ENCODE peak calls at places on chromosomes 6 and 20, in five cellular contexts. E, P, M, Z and C are unnamed samples.

GRCh38 chr6:92762414-92763374 is 656.7 kb downstream of the EPHA7 start:
- DNase-seq in P (no peak), Z (peak), M (peak), E (no peak), C (no peak)

GRCh38 chr6:7178280-7178679 is 70.5 kb downstream of the RREB1 start:
- DNase-seq in E (no peak), P (no peak), M (no peak), Z (no peak), C (no peak)

GRCh38 chr6:140980265-140980887 is 1152.3 kb upstream of the GJE1 start:
- DNase-seq in E (no peak), M (peak), Z (no peak), P (peak), C (peak)

GRCh38 chr20:47024461-47024937 is 129.9 kb downstream of the EYA2 start:
- DNase-seq in M (no peak), E (no peak), P (peak), Z (no peak), C (no peak)

GRCh38 chr20:32333988-32334885 is 23.9 kb upstream of the ASXL1 start:
- DNase-seq in M (peak), E (no peak), P (no peak), Z (no peak), C (no peak)

GRCh38 chr6:154805288-154805911 is 72.2 kb downstream of the SCAF8 start:
- DNase-seq in E (no peak), M (peak), P (peak), Z (peak), C (peak)

GRCh38 chr6:4105980-4106536 is 27.1 kb upstream of the FAM217A start:
- DNase-seq in Z (no peak), M (no peak), P (no peak), E (no peak), C (no peak)

GRCh38 chr6:16056263-16056870 is 72.5 kb upstream of the MYLIP start:
- DNase-seq in E (no peak), P (peak), M (no peak), Z (peak), C (no peak)

GRCh38 chr20:21046413-21047070 is 59.6 kb downstream of the LINC00237 start:
- DNase-seq in E (no peak), P (no peak), M (no peak), Z (no peak), C (no peak)

GRCh38 chr6:6918216-6918983 is 189.4 kb upstream of the RREB1 start:
- DNase-seq in M (peak), Z (peak), E (no peak), P (peak), C (no peak)

GRCh38 chr6:23403458-23403857 is 722.6 kb upstream of the NRSN1 start:
- DNase-seq in Z (no peak), P (no peak), M (no peak), E (no peak), C (no peak)

GRCh38 chr20:56151834-56152233 is 96.7 kb upstream of the MC3R start:
- DNase-seq in M (no peak), Z (no peak), E (no peak), P (no peak), C (no peak)

GRCh38 chr6:8017705-8018104 is 46.5 kb downstream of the BLOC1S5 start:
- DNase-seq in P (no peak), Z (no peak), M (no peak), E (no peak), C (no peak)

GRCh38 chr6:97009781-97010492 is 85.4 kb downstream of the KLHL32 start:
- DNase-seq in M (no peak), E (no peak), Z (no peak), P (no peak), C (no peak)

GRCh38 chr6:33875141-33875581 is 71.4 kb upstream of the MLN start:
- DNase-seq in P (no peak), E (no peak), M (no peak), Z (no peak), C (no peak)

GRCh38 chr20:50534567-50534966 is 24.4 kb downstream of the PTPN1 start:
- DNase-seq in P (peak), M (peak), Z (no peak), E (no peak), C (no peak)

GRCh38 chr6:53437557-53438202 is 88.9 kb upstream of the ELOVL5 start:
- DNase-seq in P (peak), M (peak), E (peak), Z (peak), C (peak)

GRCh38 chr20:59783020-59784010 is 150.1 kb downstream of the SYCP2 start:
- DNase-seq in P (peak), E (peak), Z (peak), M (peak), C (peak)

GRCh38 chr6:54419885-54420284 is 111.6 kb downstream of the TINAG start:
- DNase-seq in E (no peak), P (peak), Z (peak), M (peak), C (no peak)

GRCh38 chr20:62754122-62754990 is 41.9 kb upstream of the MRGBP start:
- DNase-seq in Z (no peak), E (no peak), M (no peak), P (no peak), C (no peak)

GRCh38 chr6:49666930-49667369 is 30.3 kb upstream of the RHAG start:
- DNase-seq in E (no peak), Z (no peak), P (no peak), M (no peak), C (peak)

GRCh38 chr20:25407311-25408169 is at the start of gene GINS1:
- DNase-seq in P (peak), Z (peak), M (peak), E (peak), C (peak)

GRCh38 chr20:1829531-1829930 is 65.7 kb upstream of the SIRPA start:
- DNase-seq in E (no peak), Z (no peak), P (no peak), M (no peak), C (no peak)

GRCh38 chr20:1830240-1830639 is 65.0 kb upstream of the SIRPA start:
- DNase-seq in P (peak), E (no peak), Z (peak), M (peak), C (no peak)

GRCh38 chr20:1827510-1827973 is 67.7 kb upstream of the SIRPA start:
- DNase-seq in P (no peak), E (no peak), Z (no peak), M (no peak), C (no peak)

GRCh38 chr20:1827974-1828785 is 67.0 kb upstream of the SIRPA start:
- DNase-seq in M (peak), Z (peak), P (peak), E (no peak), C (no peak)

DNA sequence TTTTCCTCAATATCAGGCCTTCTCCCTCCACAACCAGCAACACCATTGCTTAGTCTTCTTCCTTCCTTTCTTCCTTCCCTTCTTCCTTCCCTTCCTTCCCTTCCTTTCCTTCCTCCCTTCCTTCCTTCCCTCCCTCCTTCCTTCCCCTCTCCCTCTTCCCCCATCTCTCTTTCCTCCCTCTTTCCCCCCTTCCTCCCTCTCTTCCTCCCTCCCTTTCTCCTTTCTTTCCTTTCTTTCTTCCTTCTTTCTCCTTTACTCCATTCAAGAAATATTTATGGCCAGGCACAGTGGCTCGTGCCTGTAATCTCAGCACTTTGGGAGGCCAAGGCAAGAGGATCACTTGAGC is 66.4 kb upstream of the SIRPA start:
- DNase-seq in M (no peak), E (no peak), P (no peak), Z (no peak), C (no peak)
- H2AFZ ChIP-seq in M (no peak), E (no peak), P (no peak), Z (peak), C (no peak)

GRCh38 chr6:98633886-98634285 is 200.5 kb upstream of the POU3F2 start:
- DNase-seq in E (no peak), M (peak), P (no peak), Z (peak), C (no peak)
- H2AFZ ChIP-seq in E (no peak), M (no peak), P (no peak), Z (no peak), C (no peak)

GRCh38 chr6:121594053-121594452 is 158.6 kb downstream of the GJA1 start:
- DNase-seq in P (no peak), Z (no peak), E (no peak), M (no peak), C (no peak)
- H2AFZ ChIP-seq in P (no peak), Z (no peak), E (no peak), M (no peak), C (peak)

GRCh38 chr20:4966826-4967751 is 34.2 kb downstream of the SLC23A2 start:
- DNase-seq in M (no peak), E (no peak), P (no peak), Z (no peak), C (no peak)

GRCh38 chr20:4971064-4971463 is 30.2 kb downstream of the SLC23A2 start:
- DNase-seq in M (no peak), P (no peak), E (no peak), Z (no peak), C (no peak)

GRCh38 chr20:4973330-4974097 is 27.8 kb downstream of the SLC23A2 start:
- DNase-seq in Z (no peak), E (no peak), P (peak), M (peak), C (no peak)

GRCh38 chr20:4967752-4968477 is 33.4 kb downstream of the SLC23A2 start:
- DNase-seq in P (no peak), Z (no peak), E (no peak), M (no peak), C (no peak)

GRCh38 chr20:4972506-4973251 is 28.6 kb downstream of the SLC23A2 start:
- DNase-seq in M (no peak), Z (no peak), E (no peak), P (no peak), C (no peak)
- H2AFZ ChIP-seq in M (peak), Z (no peak), E (no peak), P (peak), C (no peak)

DNA sequence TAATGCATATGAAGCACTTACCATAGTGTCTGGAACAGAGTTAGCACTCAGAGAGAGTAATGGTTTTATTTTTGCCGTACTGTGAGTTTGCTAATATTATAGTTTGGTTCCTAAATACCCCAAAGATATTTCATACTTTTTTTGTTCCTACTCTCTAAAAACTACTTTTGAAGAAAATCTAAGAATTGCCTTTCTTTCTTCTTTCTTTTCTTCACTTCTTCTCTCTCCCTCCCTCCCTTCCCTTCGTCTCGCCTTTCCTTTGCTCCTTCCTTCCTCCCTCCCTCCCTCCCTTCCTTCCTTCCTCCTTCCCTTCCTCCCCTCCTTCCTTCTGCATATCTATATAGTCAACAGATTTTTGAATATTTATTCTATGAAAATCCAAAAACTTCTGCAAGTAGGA is 351.7 kb upstream of the RSPO3 start:
- DNase-seq in Z (no peak), E (no peak), M (no peak), P (no peak), C (no peak)
- H2AFZ ChIP-seq in Z (no peak), E (no peak), M (no peak), P (no peak), C (no peak)

GRCh38 chr6:119204744-119205143 is 126.3 kb upstream of the FAM184A start:
- DNase-seq in P (no peak), Z (no peak), M (no peak), E (no peak), C (no peak)

GRCh38 chr6:119201486-119201885 is 123.0 kb upstream of the FAM184A start:
- DNase-seq in M (no peak), E (no peak), Z (no peak), P (no peak), C (no peak)

GRCh38 chr6:119197271-119197670 is 118.8 kb upstream of the FAM184A start:
- DNase-seq in M (no peak), E (no peak), P (no peak), Z (no peak), C (no peak)

GRCh38 chr6:119196732-119197131 is 118.3 kb upstream of the FAM184A start:
- DNase-seq in M (no peak), P (no peak), Z (no peak), E (no peak), C (no peak)

DNA sequence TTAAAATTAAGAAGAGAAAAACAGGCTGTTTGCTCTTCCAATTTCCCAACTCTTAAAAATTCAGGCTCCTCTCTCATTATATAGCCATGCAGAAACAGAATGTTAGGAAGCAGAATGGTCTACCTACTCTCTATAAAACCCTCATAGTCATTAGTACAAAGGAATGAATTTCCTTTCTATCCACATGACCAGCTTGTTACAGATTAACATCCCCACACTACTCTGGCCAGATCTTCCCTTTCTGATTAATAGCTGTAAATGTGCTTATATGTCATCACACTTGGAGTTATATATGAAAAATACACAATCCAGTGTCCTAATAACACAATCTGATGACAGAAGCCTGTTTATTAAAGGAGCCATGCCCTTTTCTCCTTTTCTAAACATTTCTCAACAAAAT is 122.3 kb upstream of the FAM184A start:
- DNase-seq in M (no peak), P (no peak), Z (no peak), E (no peak), C (no peak)
- H2AFZ ChIP-seq in M (no peak), P (no peak), Z (no peak), E (no peak), C (no peak)